ENCODE peak calls at places on chromosomes 7 and 10, in ten cellular contexts. One of them, this sample, is unnamed.

GRCh38 chr7:82319674-82320118 is 123.9 kb downstream of the CACNA2D1 start:
- DNase-seq in keratinocyte: no peak
- DNase-seq in tibial artery: peak
- DNase-seq in stimulated activated CD4-positive, alpha-beta T cell treated with anti-CD3 and anti-CD28 coated beads, Interleukin-1b, Interleukin-23, amount 100 ng/mL, for 1 hour: no peak
- DNase-seq in naive thymus-derived CD8-positive, alpha-beta T cell: no peak
- DNase-seq in mucosa of gallbladder: peak
- DNase-seq in fibroblast of mammary gland: peak
- DNase-seq in GM10248: no peak
- DNase-seq in T-helper 17 cell: no peak
- DNase-seq in GM19239: no peak
- DNase-seq in this sample: no peak

GRCh38 chr10:133445268-133445732 is 8.4 kb upstream of the SCART1 start:
- DNase-seq in T-helper 17 cell: no peak
- DNase-seq in GM10248: no peak
- DNase-seq in fibroblast of mammary gland: no peak
- DNase-seq in GM19239: peak
- DNase-seq in stimulated activated CD4-positive, alpha-beta T cell treated with anti-CD3 and anti-CD28 coated beads, Interleukin-1b, Interleukin-23, amount 100 ng/mL, for 1 hour: no peak
- DNase-seq in naive thymus-derived CD8-positive, alpha-beta T cell: no peak
- DNase-seq in keratinocyte: no peak
- DNase-seq in mucosa of gallbladder: peak
- DNase-seq in tibial artery: peak
- DNase-seq in this sample: no peak

GRCh38 chr7:144255471-144255897 is 9.1 kb downstream of the OR2A7 start:
- DNase-seq in GM19239: no peak
- DNase-seq in mucosa of gallbladder: no peak
- DNase-seq in stimulated activated CD4-positive, alpha-beta T cell treated with anti-CD3 and anti-CD28 coated beads, Interleukin-1b, Interleukin-23, amount 100 ng/mL, for 1 hour: no peak
- DNase-seq in fibroblast of mammary gland: no peak
- DNase-seq in keratinocyte: no peak
- DNase-seq in tibial artery: no peak
- DNase-seq in GM10248: no peak
- DNase-seq in T-helper 17 cell: no peak
- DNase-seq in naive thymus-derived CD8-positive, alpha-beta T cell: no peak
- DNase-seq in this sample: no peak

GRCh38 chr7:8263048-8263447 is 1.1 kb upstream of the ICA1 start:
- DNase-seq in tibial artery: no peak
- DNase-seq in T-helper 17 cell: no peak
- DNase-seq in fibroblast of mammary gland: no peak
- DNase-seq in naive thymus-derived CD8-positive, alpha-beta T cell: no peak
- DNase-seq in GM19239: no peak
- DNase-seq in stimulated activated CD4-positive, alpha-beta T cell treated with anti-CD3 and anti-CD28 coated beads, Interleukin-1b, Interleukin-23, amount 100 ng/mL, for 1 hour: no peak
- DNase-seq in keratinocyte: no peak
- DNase-seq in GM10248: no peak
- DNase-seq in mucosa of gallbladder: no peak
- DNase-seq in this sample: no peak

GRCh38 chr7:42560866-42561265 is 323.9 kb upstream of the GLI3 start:
- DNase-seq in fibroblast of mammary gland: no peak
- DNase-seq in T-helper 17 cell: no peak
- DNase-seq in stimulated activated CD4-positive, alpha-beta T cell treated with anti-CD3 and anti-CD28 coated beads, Interleukin-1b, Interleukin-23, amount 100 ng/mL, for 1 hour: no peak
- DNase-seq in tibial artery: no peak
- DNase-seq in keratinocyte: no peak
- DNase-seq in mucosa of gallbladder: no peak
- DNase-seq in GM19239: no peak
- DNase-seq in naive thymus-derived CD8-positive, alpha-beta T cell: no peak
- DNase-seq in GM10248: no peak
- DNase-seq in this sample: no peak

GRCh38 chr7:8084772-8085171 is 116.2 kb downstream of the GLCCI1 start:
- DNase-seq in GM10248: no peak
- DNase-seq in stimulated activated CD4-positive, alpha-beta T cell treated with anti-CD3 and anti-CD28 coated beads, Interleukin-1b, Interleukin-23, amount 100 ng/mL, for 1 hour: no peak
- DNase-seq in naive thymus-derived CD8-positive, alpha-beta T cell: no peak
- DNase-seq in T-helper 17 cell: no peak
- DNase-seq in tibial artery: no peak
- DNase-seq in GM19239: no peak
- DNase-seq in mucosa of gallbladder: no peak
- DNase-seq in fibroblast of mammary gland: no peak
- DNase-seq in keratinocyte: no peak
- DNase-seq in this sample: no peak

GRCh38 chr10:118395919-118396318 is 53.8 kb upstream of the FAM204A start:
- DNase-seq in mucosa of gallbladder: no peak
- DNase-seq in tibial artery: no peak
- DNase-seq in stimulated activated CD4-positive, alpha-beta T cell treated with anti-CD3 and anti-CD28 coated beads, Interleukin-1b, Interleukin-23, amount 100 ng/mL, for 1 hour: no peak
- DNase-seq in fibroblast of mammary gland: no peak
- DNase-seq in GM10248: no peak
- DNase-seq in T-helper 17 cell: no peak
- DNase-seq in keratinocyte: no peak
- DNase-seq in GM19239: no peak
- DNase-seq in naive thymus-derived CD8-positive, alpha-beta T cell: no peak
- DNase-seq in this sample: no peak

GRCh38 chr10:13820119-13820518 is 233.4 kb downstream of the PRPF18 start:
- DNase-seq in stimulated activated CD4-positive, alpha-beta T cell treated with anti-CD3 and anti-CD28 coated beads, Interleukin-1b, Interleukin-23, amount 100 ng/mL, for 1 hour: no peak
- DNase-seq in tibial artery: no peak
- DNase-seq in naive thymus-derived CD8-positive, alpha-beta T cell: no peak
- DNase-seq in T-helper 17 cell: no peak
- DNase-seq in keratinocyte: no peak
- DNase-seq in fibroblast of mammary gland: no peak
- DNase-seq in mucosa of gallbladder: no peak
- DNase-seq in GM10248: no peak
- DNase-seq in GM19239: no peak
- DNase-seq in this sample: no peak

GRCh38 chr10:52322323-52322722 is 8.2 kb downstream of the DKK1 start:
- DNase-seq in fibroblast of mammary gland: no peak
- DNase-seq in GM10248: no peak
- DNase-seq in naive thymus-derived CD8-positive, alpha-beta T cell: no peak
- DNase-seq in GM19239: no peak
- DNase-seq in tibial artery: no peak
- DNase-seq in stimulated activated CD4-positive, alpha-beta T cell treated with anti-CD3 and anti-CD28 coated beads, Interleukin-1b, Interleukin-23, amount 100 ng/mL, for 1 hour: no peak
- DNase-seq in keratinocyte: no peak
- DNase-seq in mucosa of gallbladder: no peak
- DNase-seq in T-helper 17 cell: no peak
- DNase-seq in this sample: no peak

GRCh38 chr10:34124522-34125035 is 690.5 kb downstream of the PARD3 start:
- DNase-seq in stimulated activated CD4-positive, alpha-beta T cell treated with anti-CD3 and anti-CD28 coated beads, Interleukin-1b, Interleukin-23, amount 100 ng/mL, for 1 hour: no peak
- DNase-seq in fibroblast of mammary gland: peak
- DNase-seq in tibial artery: no peak
- DNase-seq in keratinocyte: no peak
- DNase-seq in naive thymus-derived CD8-positive, alpha-beta T cell: no peak
- DNase-seq in T-helper 17 cell: no peak
- DNase-seq in GM10248: no peak
- DNase-seq in GM19239: no peak
- DNase-seq in mucosa of gallbladder: peak
- DNase-seq in this sample: peak

GRCh38 chr7:17848516-17848915 is 91.8 kb downstream of the SNX13 start:
- DNase-seq in naive thymus-derived CD8-positive, alpha-beta T cell: no peak
- DNase-seq in fibroblast of mammary gland: no peak
- DNase-seq in GM10248: no peak
- DNase-seq in stimulated activated CD4-positive, alpha-beta T cell treated with anti-CD3 and anti-CD28 coated beads, Interleukin-1b, Interleukin-23, amount 100 ng/mL, for 1 hour: no peak
- DNase-seq in T-helper 17 cell: no peak
- DNase-seq in tibial artery: no peak
- DNase-seq in keratinocyte: no peak
- DNase-seq in GM19239: no peak
- DNase-seq in mucosa of gallbladder: no peak
- DNase-seq in this sample: no peak

GRCh38 chr10:133096616-133097269 is 9.0 kb downstream of the ADGRA1 start:
- DNase-seq in GM19239: no peak
- DNase-seq in mucosa of gallbladder: no peak
- DNase-seq in fibroblast of mammary gland: peak
- DNase-seq in keratinocyte: no peak
- DNase-seq in naive thymus-derived CD8-positive, alpha-beta T cell: no peak
- DNase-seq in GM10248: no peak
- DNase-seq in tibial artery: no peak
- DNase-seq in T-helper 17 cell: no peak
- DNase-seq in stimulated activated CD4-positive, alpha-beta T cell treated with anti-CD3 and anti-CD28 coated beads, Interleukin-1b, Interleukin-23, amount 100 ng/mL, for 1 hour: no peak
- DNase-seq in this sample: no peak

GRCh38 chr7:129610709-129611245 is 743 bp upstream of the NRF1 start:
- DNase-seq in keratinocyte: no peak
- DNase-seq in T-helper 17 cell: no peak
- DNase-seq in GM19239: no peak
- DNase-seq in mucosa of gallbladder: no peak
- DNase-seq in GM10248: no peak
- DNase-seq in tibial artery: no peak
- DNase-seq in naive thymus-derived CD8-positive, alpha-beta T cell: no peak
- DNase-seq in fibroblast of mammary gland: no peak
- DNase-seq in stimulated activated CD4-positive, alpha-beta T cell treated with anti-CD3 and anti-CD28 coated beads, Interleukin-1b, Interleukin-23, amount 100 ng/mL, for 1 hour: no peak
- DNase-seq in this sample: no peak

GRCh38 chr10:32139223-32140073 is 83.2 kb upstream of the KIF5B start:
- DNase-seq in fibroblast of mammary gland: peak
- DNase-seq in GM19239: no peak
- DNase-seq in T-helper 17 cell: no peak
- DNase-seq in GM10248: no peak
- DNase-seq in stimulated activated CD4-positive, alpha-beta T cell treated with anti-CD3 and anti-CD28 coated beads, Interleukin-1b, Interleukin-23, amount 100 ng/mL, for 1 hour: no peak
- DNase-seq in tibial artery: peak
- DNase-seq in mucosa of gallbladder: peak
- DNase-seq in naive thymus-derived CD8-positive, alpha-beta T cell: no peak
- DNase-seq in keratinocyte: peak
- DNase-seq in this sample: peak

GRCh38 chr7:51080622-51081269 is 235.9 kb downstream of the COBL start:
- DNase-seq in tibial artery: no peak
- DNase-seq in keratinocyte: no peak
- DNase-seq in GM10248: no peak
- DNase-seq in stimulated activated CD4-positive, alpha-beta T cell treated with anti-CD3 and anti-CD28 coated beads, Interleukin-1b, Interleukin-23, amount 100 ng/mL, for 1 hour: no peak
- DNase-seq in GM19239: no peak
- DNase-seq in T-helper 17 cell: no peak
- DNase-seq in fibroblast of mammary gland: no peak
- DNase-seq in mucosa of gallbladder: no peak
- DNase-seq in naive thymus-derived CD8-positive, alpha-beta T cell: no peak
- DNase-seq in this sample: no peak